ENCODE peak calls at places on chromosomes 3 and 15, in nine cellular contexts. One of them, this sample, is unnamed.

GRCh38 chr15:22265056-22265945 is 185.0 kb downstream of the OR4M2 start:
- DNase-seq in breast epithelium: no peak
- DNase-seq in body of pancreas: no peak
- DNase-seq in ovary: no peak
- DNase-seq in tibial nerve: no peak
- DNase-seq in stomach: no peak
- DNase-seq in Peyer's patch: no peak
- DNase-seq in esophagus squamous epithelium: no peak
- DNase-seq in uterus: no peak
- DNase-seq in this sample: peak; percentile 54

GRCh38 chr3:46017720-46018119 is 9.6 kb downstream of the XCR1 start:
- DNase-seq in breast epithelium: no peak
- DNase-seq in body of pancreas: peak; percentile 61
- DNase-seq in ovary: no peak
- DNase-seq in tibial nerve: no peak
- DNase-seq in stomach: no peak
- DNase-seq in Peyer's patch: no peak
- DNase-seq in esophagus squamous epithelium: no peak
- DNase-seq in uterus: no peak
- DNase-seq in this sample: no peak

GRCh38 chr15:41775651-41776050 is 1.4 kb downstream of the MAPKBP1 start:
- DNase-seq in breast epithelium: no peak
- DNase-seq in body of pancreas: no peak
- DNase-seq in ovary: no peak
- DNase-seq in tibial nerve: no peak
- DNase-seq in stomach: no peak
- DNase-seq in Peyer's patch: no peak
- DNase-seq in esophagus squamous epithelium: no peak
- DNase-seq in uterus: no peak
- DNase-seq in this sample: no peak

GRCh38 chr3:71862374-71863145 is 77.6 kb upstream of the PROK2 start:
- DNase-seq in breast epithelium: no peak
- DNase-seq in body of pancreas: no peak
- DNase-seq in ovary: no peak
- DNase-seq in tibial nerve: no peak
- DNase-seq in stomach: no peak
- DNase-seq in Peyer's patch: no peak
- DNase-seq in esophagus squamous epithelium: no peak
- DNase-seq in uterus: no peak
- DNase-seq in this sample: no peak

GRCh38 chr3:135325726-135326245 is 530.7 kb downstream of the EPHB1 start:
- DNase-seq in breast epithelium: no peak
- DNase-seq in body of pancreas: no peak
- DNase-seq in ovary: no peak
- DNase-seq in tibial nerve: no peak
- DNase-seq in stomach: no peak
- DNase-seq in Peyer's patch: no peak
- DNase-seq in esophagus squamous epithelium: no peak
- DNase-seq in uterus: no peak
- DNase-seq in this sample: no peak

GRCh38 chr3:69823710-69824109 is 84.4 kb downstream of the MITF start:
- DNase-seq in breast epithelium: no peak
- DNase-seq in body of pancreas: no peak
- DNase-seq in ovary: no peak
- DNase-seq in tibial nerve: no peak
- DNase-seq in stomach: no peak
- DNase-seq in Peyer's patch: no peak
- DNase-seq in esophagus squamous epithelium: no peak
- DNase-seq in uterus: no peak
- DNase-seq in this sample: no peak

GRCh38 chr15:50354838-50355611 is at the start of gene GABPB1:
- DNase-seq in breast epithelium: peak; percentile 75
- DNase-seq in body of pancreas: peak; percentile 88
- DNase-seq in ovary: peak; percentile 87
- DNase-seq in tibial nerve: peak; percentile 63
- DNase-seq in stomach: peak; percentile 86
- DNase-seq in Peyer's patch: peak; percentile 84
- DNase-seq in esophagus squamous epithelium: peak; percentile 78
- DNase-seq in uterus: peak; percentile 82
- DNase-seq in this sample: peak; percentile 84

GRCh38 chr15:78811825-78812183 is 540 bp upstream of the ADAMTS7 start:
- DNase-seq in breast epithelium: no peak
- DNase-seq in body of pancreas: no peak
- DNase-seq in ovary: no peak
- DNase-seq in tibial nerve: no peak
- DNase-seq in stomach: no peak
- DNase-seq in Peyer's patch: no peak
- DNase-seq in esophagus squamous epithelium: no peak
- DNase-seq in uterus: no peak
- DNase-seq in this sample: no peak

GRCh38 chr15:39602143-39602542 is 21.3 kb downstream of the THBS1 start:
- DNase-seq in breast epithelium: no peak
- DNase-seq in body of pancreas: no peak
- DNase-seq in ovary: no peak
- DNase-seq in tibial nerve: no peak
- DNase-seq in stomach: no peak
- DNase-seq in Peyer's patch: no peak
- DNase-seq in esophagus squamous epithelium: no peak
- DNase-seq in uterus: no peak
- DNase-seq in this sample: no peak

GRCh38 chr3:39724233-39724846 is 85.1 kb upstream of the MYRIP start:
- DNase-seq in breast epithelium: no peak
- DNase-seq in body of pancreas: no peak
- DNase-seq in ovary: no peak
- DNase-seq in tibial nerve: no peak
- DNase-seq in stomach: no peak
- DNase-seq in Peyer's patch: no peak
- DNase-seq in esophagus squamous epithelium: no peak
- DNase-seq in uterus: no peak
- DNase-seq in this sample: no peak

GRCh38 chr3:173395412-173396181 is 1.9 kb upstream of the NLGN1 start:
- DNase-seq in breast epithelium: peak; percentile 66
- DNase-seq in body of pancreas: peak; percentile 83
- DNase-seq in ovary: peak; percentile 85
- DNase-seq in tibial nerve: peak; percentile 72
- DNase-seq in stomach: peak; percentile 78
- DNase-seq in Peyer's patch: no peak
- DNase-seq in esophagus squamous epithelium: no peak
- DNase-seq in uterus: peak; percentile 83
- DNase-seq in this sample: peak; percentile 97

GRCh38 chr15:78374436-78375393 is 34.6 kb downstream of the CRABP1 start:
- DNase-seq in breast epithelium: peak; percentile 39
- DNase-seq in body of pancreas: peak; percentile 16
- DNase-seq in ovary: no peak
- DNase-seq in tibial nerve: no peak
- DNase-seq in stomach: peak; percentile 79
- DNase-seq in Peyer's patch: no peak
- DNase-seq in esophagus squamous epithelium: no peak
- DNase-seq in uterus: no peak
- DNase-seq in this sample: no peak

GRCh38 chr3:27022096-27022761 is 347.0 kb downstream of the NEK10 start:
- DNase-seq in breast epithelium: no peak
- DNase-seq in body of pancreas: no peak
- DNase-seq in ovary: no peak
- DNase-seq in tibial nerve: no peak
- DNase-seq in stomach: no peak
- DNase-seq in Peyer's patch: no peak
- DNase-seq in esophagus squamous epithelium: no peak
- DNase-seq in uterus: no peak
- DNase-seq in this sample: no peak

GRCh38 chr15:67480741-67481140 is 40.2 kb upstream of the C15orf61 start:
- DNase-seq in breast epithelium: no peak
- DNase-seq in body of pancreas: no peak
- DNase-seq in ovary: no peak
- DNase-seq in tibial nerve: no peak
- DNase-seq in stomach: no peak
- DNase-seq in Peyer's patch: no peak
- DNase-seq in esophagus squamous epithelium: no peak
- DNase-seq in uterus: no peak
- DNase-seq in this sample: no peak

GRCh38 chr15:82828064-82828463 is 18.6 kb downstream of the WHAMM start:
- DNase-seq in breast epithelium: no peak
- DNase-seq in body of pancreas: peak; percentile 39
- DNase-seq in ovary: no peak
- DNase-seq in tibial nerve: no peak
- DNase-seq in stomach: no peak
- DNase-seq in Peyer's patch: no peak
- DNase-seq in esophagus squamous epithelium: no peak
- DNase-seq in uterus: no peak
- DNase-seq in this sample: no peak

GRCh38 chr3:20760981-20761380 is 575.0 kb upstream of the SGO1 start:
- DNase-seq in breast epithelium: no peak
- DNase-seq in body of pancreas: no peak
- DNase-seq in ovary: no peak
- DNase-seq in tibial nerve: no peak
- DNase-seq in stomach: no peak
- DNase-seq in Peyer's patch: no peak
- DNase-seq in esophagus squamous epithelium: no peak
- DNase-seq in uterus: no peak
- DNase-seq in this sample: no peak

GRCh38 chr15:61079529-61079928 is 149.6 kb downstream of the RORA start:
- DNase-seq in breast epithelium: no peak
- DNase-seq in body of pancreas: no peak
- DNase-seq in ovary: no peak
- DNase-seq in tibial nerve: no peak
- DNase-seq in stomach: no peak
- DNase-seq in Peyer's patch: no peak
- DNase-seq in esophagus squamous epithelium: no peak
- DNase-seq in uterus: no peak
- DNase-seq in this sample: no peak

GRCh38 chr3:151445283-151446001 is 15.4 kb downstream of the IGSF10 start:
- DNase-seq in breast epithelium: peak; percentile 37
- DNase-seq in body of pancreas: peak; percentile 21
- DNase-seq in ovary: no peak
- DNase-seq in tibial nerve: no peak
- DNase-seq in stomach: no peak
- DNase-seq in Peyer's patch: no peak
- DNase-seq in esophagus squamous epithelium: no peak
- DNase-seq in uterus: no peak
- DNase-seq in this sample: peak; percentile 44

GRCh38 chr3:183532620-183533409 is 22.7 kb downstream of the KLHL6 start:
- DNase-seq in breast epithelium: no peak
- DNase-seq in body of pancreas: no peak
- DNase-seq in ovary: no peak
- DNase-seq in tibial nerve: no peak
- DNase-seq in stomach: no peak
- DNase-seq in Peyer's patch: peak; percentile 15
- DNase-seq in esophagus squamous epithelium: no peak
- DNase-seq in uterus: no peak
- DNase-seq in this sample: no peak

GRCh38 chr3:188296761-188297689 is 143.1 kb downstream of the LPP start:
- DNase-seq in breast epithelium: no peak
- DNase-seq in body of pancreas: peak; percentile 85
- DNase-seq in ovary: no peak
- DNase-seq in tibial nerve: no peak
- DNase-seq in stomach: no peak
- DNase-seq in Peyer's patch: no peak
- DNase-seq in esophagus squamous epithelium: no peak
- DNase-seq in uterus: peak; percentile 71
- DNase-seq in this sample: no peak
- TF ChIP-seq POLR2A in breast epithelium: no peak
- TF ChIP-seq POLR2A in body of pancreas: no peak
- TF ChIP-seq POLR2A in ovary: no peak
- TF ChIP-seq POLR2A in tibial nerve: no peak
- TF ChIP-seq POLR2A in stomach: no peak
- TF ChIP-seq POLR2A in Peyer's patch: no peak
- TF ChIP-seq POLR2A in esophagus squamous epithelium: no peak
- TF ChIP-seq POLR2A in uterus: no peak
- TF ChIP-seq POLR2A in this sample: no peak

GRCh38 chr15:84658788-84659411 is 901 bp upstream of the NMB start:
- DNase-seq in breast epithelium: no peak
- DNase-seq in body of pancreas: no peak
- DNase-seq in ovary: no peak
- DNase-seq in tibial nerve: no peak
- DNase-seq in stomach: no peak
- DNase-seq in Peyer's patch: no peak
- DNase-seq in esophagus squamous epithelium: no peak
- DNase-seq in uterus: no peak
- DNase-seq in this sample: no peak
- H3K4me3 ChIP-seq in breast epithelium: peak overlapping the region; percentile 73
- H3K4me3 ChIP-seq in body of pancreas: no peak overlapping the region
- H3K4me3 ChIP-seq in ovary: peak overlapping the region; percentile 69
- H3K4me3 ChIP-seq in tibial nerve: peak overlapping the region; percentile 54
- H3K4me3 ChIP-seq in stomach: peak overlapping the region; percentile 61
- H3K4me3 ChIP-seq in Peyer's patch: peak overlapping the region; percentile 68
- H3K4me3 ChIP-seq in esophagus squamous epithelium: peak overlapping the region; percentile 57
- H3K4me3 ChIP-seq in uterus: peak overlapping the region; percentile 60
- H3K4me3 ChIP-seq in this sample: no peak overlapping the region

DNA sequence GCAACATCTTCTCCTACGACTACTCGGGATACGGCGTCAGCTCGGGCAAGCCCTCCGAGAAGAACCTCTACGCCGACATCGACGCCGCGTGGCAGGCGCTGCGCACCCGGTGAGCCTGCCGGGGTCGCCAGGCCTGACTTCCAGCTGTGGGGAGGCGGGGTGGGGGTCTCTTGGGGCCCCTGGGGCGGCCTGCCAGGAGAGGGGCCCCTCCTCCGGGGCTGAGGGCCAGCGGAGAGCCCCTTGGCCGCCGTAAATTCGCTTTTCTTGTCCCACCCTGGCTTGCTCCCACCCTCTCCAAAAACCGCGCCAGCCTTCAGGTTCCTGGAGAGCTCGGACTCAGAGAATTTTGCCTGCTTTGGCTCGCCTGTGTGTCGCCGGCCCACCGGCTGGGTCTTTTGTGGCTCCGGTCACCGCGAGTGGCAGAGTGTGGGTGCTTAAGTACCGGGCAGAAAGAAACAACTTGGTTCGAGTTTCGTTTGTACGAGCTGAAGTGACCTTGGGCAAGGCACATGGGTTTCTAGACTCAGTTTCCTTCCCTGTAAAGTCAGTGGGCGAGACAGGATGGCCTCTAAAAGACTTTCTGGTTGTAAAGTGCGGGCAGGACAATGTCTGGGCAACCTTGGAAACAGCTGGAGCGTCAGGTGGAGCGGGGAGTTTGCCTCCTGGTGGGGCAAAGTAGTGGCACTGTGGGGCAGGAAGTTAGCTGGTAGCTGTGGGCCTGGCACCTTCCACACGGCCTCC is 971 bp downstream of the ABHD17C start:
- DNase-seq in breast epithelium: peak; percentile 20
- DNase-seq in body of pancreas: peak; percentile 38
- DNase-seq in ovary: peak; percentile 31
- DNase-seq in tibial nerve: no peak
- DNase-seq in stomach: peak; percentile 69
- DNase-seq in Peyer's patch: no peak
- DNase-seq in esophagus squamous epithelium: no peak
- DNase-seq in uterus: peak; percentile 28
- DNase-seq in this sample: no peak
- TF ChIP-seq CTCF in breast epithelium: no peak
- TF ChIP-seq CTCF in body of pancreas: peak; percentile 50
- TF ChIP-seq CTCF in ovary: no peak
- TF ChIP-seq CTCF in tibial nerve: no peak
- TF ChIP-seq CTCF in stomach: peak; percentile 27
- TF ChIP-seq CTCF in Peyer's patch: peak; percentile 62
- TF ChIP-seq CTCF in esophagus squamous epithelium: peak; percentile 25
- TF ChIP-seq CTCF in uterus: no peak
- TF ChIP-seq CTCF in this sample: no peak

GRCh38 chr15:90665288-90666134 is 51.6 kb upstream of the BLM start:
- DNase-seq in breast epithelium: peak; percentile 53
- DNase-seq in body of pancreas: peak; percentile 65
- DNase-seq in ovary: peak; percentile 74
- DNase-seq in tibial nerve: peak; percentile 47
- DNase-seq in stomach: peak; percentile 48
- DNase-seq in Peyer's patch: peak; percentile 61
- DNase-seq in esophagus squamous epithelium: no peak
- DNase-seq in uterus: peak; percentile 68
- DNase-seq in this sample: peak; percentile 55
- TF ChIP-seq POLR2A in breast epithelium: peak; percentile 54
- TF ChIP-seq POLR2A in body of pancreas: peak; percentile 78
- TF ChIP-seq POLR2A in ovary: peak; percentile 13
- TF ChIP-seq POLR2A in tibial nerve: no peak
- TF ChIP-seq POLR2A in stomach: no peak
- TF ChIP-seq POLR2A in Peyer's patch: peak; percentile 40
- TF ChIP-seq POLR2A in esophagus squamous epithelium: peak; percentile 45
- TF ChIP-seq POLR2A in uterus: peak; percentile 56
- TF ChIP-seq POLR2A in this sample: peak; percentile 48